ENCODE peak calls at places on chromosomes 7 and 10, in nine cellular contexts. One of them, this sample, is unnamed.

GRCh38 chr7:2197436-2198155 is 35.1 kb downstream of the MAD1L1 start:
- DNase-seq in transverse colon: no peak
- DNase-seq in SK-N-SH: peak
- DNase-seq in A549: no peak
- DNase-seq in suprapubic skin: no peak
- DNase-seq in tibial nerve: no peak
- DNase-seq in stomach: peak
- DNase-seq in ovary: no peak
- DNase-seq in K562: no peak
- DNase-seq in this sample: peak

GRCh38 chr7:128115326-128115820 is 84.1 kb upstream of the LRRC4 start:
- DNase-seq in tibial nerve: no peak
- DNase-seq in K562: no peak
- DNase-seq in A549: no peak
- DNase-seq in ovary: no peak
- DNase-seq in suprapubic skin: peak
- DNase-seq in SK-N-SH: no peak
- DNase-seq in stomach: no peak
- DNase-seq in transverse colon: no peak
- DNase-seq in this sample: peak

GRCh38 chr10:49200859-49201258 is 12.7 kb upstream of the TMEM273 start:
- DNase-seq in A549: no peak
- DNase-seq in tibial nerve: no peak
- DNase-seq in K562: no peak
- DNase-seq in stomach: no peak
- DNase-seq in SK-N-SH: no peak
- DNase-seq in ovary: no peak
- DNase-seq in suprapubic skin: no peak
- DNase-seq in transverse colon: no peak
- DNase-seq in this sample: no peak

GRCh38 chr7:27199820-27200760 is at the start of gene HOXA13:
- DNase-seq in SK-N-SH: peak
- DNase-seq in stomach: no peak
- DNase-seq in suprapubic skin: peak
- DNase-seq in transverse colon: peak
- DNase-seq in ovary: no peak
- DNase-seq in A549: peak
- DNase-seq in K562: peak
- DNase-seq in tibial nerve: no peak
- DNase-seq in this sample: peak

GRCh38 chr7:12327922-12328321 is 75.7 kb downstream of the VWDE start:
- DNase-seq in K562: no peak
- DNase-seq in suprapubic skin: no peak
- DNase-seq in ovary: no peak
- DNase-seq in stomach: no peak
- DNase-seq in A549: no peak
- DNase-seq in SK-N-SH: no peak
- DNase-seq in tibial nerve: no peak
- DNase-seq in transverse colon: no peak
- DNase-seq in this sample: no peak

GRCh38 chr10:60905580-60905979 is 38.4 kb downstream of the RHOBTB1 start:
- DNase-seq in A549: no peak
- DNase-seq in ovary: no peak
- DNase-seq in K562: no peak
- DNase-seq in tibial nerve: no peak
- DNase-seq in stomach: no peak
- DNase-seq in suprapubic skin: no peak
- DNase-seq in transverse colon: peak
- DNase-seq in SK-N-SH: no peak
- DNase-seq in this sample: peak

GRCh38 chr10:52774600-52775106 is 2.1 kb upstream of the MBL2 start:
- DNase-seq in suprapubic skin: no peak
- DNase-seq in SK-N-SH: no peak
- DNase-seq in stomach: no peak
- DNase-seq in ovary: no peak
- DNase-seq in transverse colon: no peak
- DNase-seq in A549: no peak
- DNase-seq in K562: no peak
- DNase-seq in tibial nerve: no peak
- DNase-seq in this sample: no peak

GRCh38 chr10:786666-787512 is 97.4 kb upstream of the DIP2C start:
- DNase-seq in A549: no peak
- DNase-seq in ovary: no peak
- DNase-seq in suprapubic skin: no peak
- DNase-seq in K562: no peak
- DNase-seq in stomach: peak
- DNase-seq in transverse colon: no peak
- DNase-seq in SK-N-SH: peak
- DNase-seq in tibial nerve: no peak
- DNase-seq in this sample: peak

GRCh38 chr10:101035314-101035713 is 4.3 kb downstream of the SFXN3 start:
- DNase-seq in suprapubic skin: no peak
- DNase-seq in transverse colon: no peak
- DNase-seq in tibial nerve: no peak
- DNase-seq in A549: no peak
- DNase-seq in stomach: no peak
- DNase-seq in ovary: no peak
- DNase-seq in SK-N-SH: no peak
- DNase-seq in K562: no peak
- DNase-seq in this sample: no peak

GRCh38 chr10:74705361-74705980 is 120.9 kb upstream of the KAT6B start:
- DNase-seq in SK-N-SH: no peak
- DNase-seq in A549: no peak
- DNase-seq in stomach: no peak
- DNase-seq in suprapubic skin: no peak
- DNase-seq in transverse colon: no peak
- DNase-seq in ovary: no peak
- DNase-seq in tibial nerve: no peak
- DNase-seq in K562: no peak
- DNase-seq in this sample: no peak

GRCh38 chr7:5621776-5622175 is 159.7 kb downstream of the RNF216 start:
- DNase-seq in tibial nerve: no peak
- DNase-seq in A549: no peak
- DNase-seq in K562: no peak
- DNase-seq in suprapubic skin: no peak
- DNase-seq in SK-N-SH: peak
- DNase-seq in ovary: no peak
- DNase-seq in stomach: no peak
- DNase-seq in transverse colon: no peak
- DNase-seq in this sample: no peak

GRCh38 chr7:2953588-2954407 is 89.9 kb downstream of the CARD11 start:
- DNase-seq in tibial nerve: no peak
- DNase-seq in K562: no peak
- DNase-seq in A549: no peak
- DNase-seq in suprapubic skin: no peak
- DNase-seq in transverse colon: no peak
- DNase-seq in ovary: no peak
- DNase-seq in stomach: no peak
- DNase-seq in SK-N-SH: no peak
- DNase-seq in this sample: peak

GRCh38 chr10:114404171-114405010 is at the start of gene AFAP1L2:
- DNase-seq in transverse colon: peak
- DNase-seq in stomach: peak
- DNase-seq in tibial nerve: no peak
- DNase-seq in SK-N-SH: peak
- DNase-seq in suprapubic skin: no peak
- DNase-seq in A549: peak
- DNase-seq in K562: peak
- DNase-seq in ovary: peak
- DNase-seq in this sample: no peak

GRCh38 chr10:23190872-23191763 is 994 bp upstream of the PTF1A start:
- DNase-seq in tibial nerve: no peak
- DNase-seq in ovary: no peak
- DNase-seq in SK-N-SH: no peak
- DNase-seq in stomach: no peak
- DNase-seq in transverse colon: no peak
- DNase-seq in A549: no peak
- DNase-seq in K562: no peak
- DNase-seq in suprapubic skin: no peak
- DNase-seq in this sample: peak

GRCh38 chr7:99397632-99397983 is 10.8 kb downstream of the PDAP1 start:
- DNase-seq in tibial nerve: no peak
- DNase-seq in A549: no peak
- DNase-seq in K562: no peak
- DNase-seq in stomach: no peak
- DNase-seq in ovary: no peak
- DNase-seq in SK-N-SH: no peak
- DNase-seq in transverse colon: no peak
- DNase-seq in suprapubic skin: no peak
- DNase-seq in this sample: no peak

GRCh38 chr7:114508096-114508495 is 93.5 kb downstream of the FOXP2 start:
- DNase-seq in K562: no peak
- DNase-seq in SK-N-SH: no peak
- DNase-seq in ovary: no peak
- DNase-seq in suprapubic skin: no peak
- DNase-seq in A549: no peak
- DNase-seq in transverse colon: no peak
- DNase-seq in tibial nerve: no peak
- DNase-seq in stomach: no peak
- DNase-seq in this sample: no peak

GRCh38 chr7:114504586-114504985 is 90.0 kb downstream of the FOXP2 start:
- DNase-seq in tibial nerve: no peak
- DNase-seq in stomach: no peak
- DNase-seq in transverse colon: no peak
- DNase-seq in ovary: no peak
- DNase-seq in SK-N-SH: no peak
- DNase-seq in suprapubic skin: no peak
- DNase-seq in K562: no peak
- DNase-seq in A549: no peak
- DNase-seq in this sample: no peak

GRCh38 chr7:114502454-114503254 is 88.0 kb downstream of the FOXP2 start:
- DNase-seq in ovary: no peak
- DNase-seq in SK-N-SH: no peak
- DNase-seq in suprapubic skin: no peak
- DNase-seq in A549: peak
- DNase-seq in transverse colon: no peak
- DNase-seq in stomach: no peak
- DNase-seq in tibial nerve: no peak
- DNase-seq in K562: no peak
- DNase-seq in this sample: no peak
- H3K4me3 ChIP-seq in ovary: no peak
- H3K4me3 ChIP-seq in SK-N-SH: no peak
- H3K4me3 ChIP-seq in suprapubic skin: no peak
- H3K4me3 ChIP-seq in A549: no peak
- H3K4me3 ChIP-seq in transverse colon: no peak
- H3K4me3 ChIP-seq in stomach: no peak
- H3K4me3 ChIP-seq in tibial nerve: no peak
- H3K4me3 ChIP-seq in K562: no peak
- H3K4me3 ChIP-seq in this sample: no peak

GRCh38 chr10:102985811-102986210 is 67.7 kb downstream of the CNNM2 start:
- DNase-seq in ovary: no peak
- DNase-seq in K562: no peak
- DNase-seq in tibial nerve: no peak
- DNase-seq in suprapubic skin: no peak
- DNase-seq in SK-N-SH: no peak
- DNase-seq in stomach: no peak
- DNase-seq in transverse colon: no peak
- DNase-seq in A549: no peak
- DNase-seq in this sample: no peak
- TF ChIP-seq EP300 in ovary: no peak
- TF ChIP-seq EP300 in K562: no peak
- TF ChIP-seq EP300 in tibial nerve: no peak
- TF ChIP-seq EP300 in suprapubic skin: no peak
- TF ChIP-seq EP300 in SK-N-SH: no peak
- TF ChIP-seq EP300 in stomach: no peak
- TF ChIP-seq EP300 in transverse colon: no peak
- TF ChIP-seq EP300 in A549: no peak
- TF ChIP-seq EP300 in this sample: no peak

GRCh38 chr10:110269641-110270318 is 34.9 kb downstream of the SMNDC1 start:
- DNase-seq in SK-N-SH: no peak
- DNase-seq in stomach: peak
- DNase-seq in A549: no peak
- DNase-seq in ovary: no peak
- DNase-seq in K562: no peak
- DNase-seq in transverse colon: peak
- DNase-seq in tibial nerve: peak
- DNase-seq in suprapubic skin: no peak
- DNase-seq in this sample: no peak

GRCh38 chr10:110268442-110268841 is 36.3 kb downstream of the SMNDC1 start:
- DNase-seq in ovary: no peak
- DNase-seq in A549: no peak
- DNase-seq in tibial nerve: no peak
- DNase-seq in SK-N-SH: no peak
- DNase-seq in K562: no peak
- DNase-seq in transverse colon: no peak
- DNase-seq in suprapubic skin: no peak
- DNase-seq in stomach: peak
- DNase-seq in this sample: no peak

GRCh38 chr10:110268931-110269640 is 35.6 kb downstream of the SMNDC1 start:
- DNase-seq in stomach: no peak
- DNase-seq in K562: no peak
- DNase-seq in tibial nerve: no peak
- DNase-seq in A549: no peak
- DNase-seq in ovary: no peak
- DNase-seq in transverse colon: no peak
- DNase-seq in suprapubic skin: no peak
- DNase-seq in SK-N-SH: peak
- DNase-seq in this sample: no peak

GRCh38 chr10:110265573-110266193 is 39.0 kb downstream of the SMNDC1 start:
- DNase-seq in stomach: no peak
- DNase-seq in transverse colon: no peak
- DNase-seq in ovary: no peak
- DNase-seq in SK-N-SH: no peak
- DNase-seq in suprapubic skin: no peak
- DNase-seq in tibial nerve: no peak
- DNase-seq in A549: no peak
- DNase-seq in K562: no peak
- DNase-seq in this sample: no peak

GRCh38 chr10:110267246-110267645 is 37.5 kb downstream of the SMNDC1 start:
- DNase-seq in tibial nerve: no peak
- DNase-seq in ovary: no peak
- DNase-seq in K562: no peak
- DNase-seq in stomach: no peak
- DNase-seq in A549: no peak
- DNase-seq in transverse colon: no peak
- DNase-seq in suprapubic skin: no peak
- DNase-seq in SK-N-SH: no peak
- DNase-seq in this sample: no peak
- H3K4me3 ChIP-seq in tibial nerve: no peak
- H3K4me3 ChIP-seq in ovary: no peak
- H3K4me3 ChIP-seq in K562: no peak
- H3K4me3 ChIP-seq in stomach: no peak
- H3K4me3 ChIP-seq in A549: no peak
- H3K4me3 ChIP-seq in transverse colon: no peak
- H3K4me3 ChIP-seq in suprapubic skin: no peak
- H3K4me3 ChIP-seq in SK-N-SH: no peak
- H3K4me3 ChIP-seq in this sample: no peak

DNA sequence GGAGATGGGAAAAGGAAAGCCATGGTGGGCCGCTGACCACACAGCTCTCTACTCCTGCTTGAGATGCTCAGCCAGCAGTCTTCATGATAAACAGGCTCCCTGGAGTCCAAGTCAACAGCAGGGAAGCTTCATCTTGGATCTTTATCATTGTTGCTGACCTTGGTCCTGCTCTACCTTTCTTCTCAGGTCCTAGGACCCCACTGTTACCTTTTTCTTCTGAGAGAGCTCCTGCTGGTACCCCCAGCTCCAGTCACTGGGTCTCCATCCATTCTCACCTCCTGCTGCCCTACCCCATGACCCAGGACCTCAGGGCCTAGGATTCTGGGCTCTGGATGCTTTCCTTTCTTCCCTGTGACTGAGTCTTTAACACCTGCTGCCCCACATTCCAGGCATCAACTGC is 5.2 kb upstream of the CRTAC1 start:
- DNase-seq in K562: no peak
- DNase-seq in stomach: no peak
- DNase-seq in ovary: no peak
- DNase-seq in transverse colon: no peak
- DNase-seq in tibial nerve: no peak
- DNase-seq in A549: no peak
- DNase-seq in suprapubic skin: no peak
- DNase-seq in SK-N-SH: no peak
- DNase-seq in this sample: no peak
- TF ChIP-seq EP300 in K562: no peak
- TF ChIP-seq EP300 in stomach: no peak
- TF ChIP-seq EP300 in ovary: no peak
- TF ChIP-seq EP300 in transverse colon: no peak
- TF ChIP-seq EP300 in tibial nerve: no peak
- TF ChIP-seq EP300 in A549: no peak
- TF ChIP-seq EP300 in suprapubic skin: no peak
- TF ChIP-seq EP300 in SK-N-SH: no peak
- TF ChIP-seq EP300 in this sample: no peak

This sample was measured in upper lobe of left lung.